ENCODE peak calls at places on chromosomes 5 and 9, in eight cellular contexts. L, N, B, D, E, W, M and K are unnamed samples.

GRCh38 chr9:71937070-71937625 is 25.7 kb downstream of the C9orf85 start:
- DNase-seq in L (peak; percentile 26), N (peak; percentile 47), B (no peak), D (no peak), E (no peak), W (no peak), M (no peak), K (no peak)

GRCh38 chr5:52985306-52985705 is 3.8 kb upstream of the ITGA2 start:
- DNase-seq in L (peak; percentile 30), N (peak; percentile 62), B (no peak), D (no peak), E (peak; percentile 56), W (no peak), M (no peak), K (no peak)

GRCh38 chr5:149323235-149324205 is 21.8 kb upstream of the GRPEL2 start:
- DNase-seq in L (no peak), N (no peak), B (no peak), D (no peak), E (peak; percentile 30), W (no peak), M (no peak), K (peak; percentile 54)

GRCh38 chr9:69093471-69094103 is 58.0 kb downstream of the FXN start:
- DNase-seq in L (no peak), N (no peak), B (no peak), D (no peak), E (no peak), W (no peak), M (no peak), K (no peak)

GRCh38 chr9:72442212-72442607 is 77.2 kb upstream of the ZFAND5 start:
- DNase-seq in L (peak; percentile 89), N (peak; percentile 75), B (no peak), D (no peak), E (peak; percentile 88), W (no peak), M (no peak), K (peak; percentile 90)

GRCh38 chr5:96381526-96381925 is 51.5 kb downstream of the PCSK1 start:
- DNase-seq in L (no peak), N (no peak), B (no peak), D (no peak), E (no peak), W (no peak), M (no peak), K (peak; percentile 18)

GRCh38 chr5:14665949-14666741 is 1.6 kb downstream of the OTULIN start:
- DNase-seq in L (peak; percentile 55), N (peak; percentile 63), B (no peak), D (no peak), E (peak; percentile 33), W (no peak), M (peak; percentile 31), K (peak; percentile 39)

GRCh38 chr5:118553662-118554061 is 434.7 kb downstream of the DTWD2 start:
- DNase-seq in L (no peak), N (peak; percentile 70), B (no peak), D (peak; percentile 88), E (peak; percentile 12), W (no peak), M (no peak), K (peak; percentile 4)

GRCh38 chr5:170390472-170390871 is 1.3 kb upstream of the KCNMB1 start:
- DNase-seq in L (no peak), N (no peak), B (no peak), D (no peak), E (no peak), W (no peak), M (no peak), K (no peak)

GRCh38 chr5:115549154-115549553 is 4.6 kb upstream of the FEM1C start:
- DNase-seq in L (no peak), N (no peak), B (no peak), D (no peak), E (peak; percentile 19), W (no peak), M (peak; percentile 34), K (peak; percentile 56)

GRCh38 chr5:84518370-84518769 is 133.7 kb upstream of the EDIL3 start:
- DNase-seq in L (no peak), N (no peak), B (no peak), D (no peak), E (no peak), W (no peak), M (no peak), K (no peak)

GRCh38 chr5:176400382-176401156 is 12.0 kb downstream of the HIGD2A start:
- DNase-seq in L (peak; percentile 86), N (no peak), B (no peak), D (no peak), E (no peak), W (no peak), M (no peak), K (no peak)

GRCh38 chr5:151151793-151152192 is 5.8 kb downstream of the ANXA6 start:
- DNase-seq in L (no peak), N (no peak), B (no peak), D (no peak), E (peak; percentile 47), W (no peak), M (no peak), K (peak; percentile 63)

GRCh38 chr5:72160959-72161358 is 53.7 kb downstream of the MAP1B start:
- DNase-seq in L (no peak), N (peak; percentile 42), B (no peak), D (no peak), E (peak; percentile 83), W (no peak), M (no peak), K (no peak)

GRCh38 chr5:152622628-152623027 is 217.5 kb upstream of the NMUR2 start:
- DNase-seq in L (no peak), N (no peak), B (no peak), D (no peak), E (no peak), W (no peak), M (no peak), K (no peak)

GRCh38 chr5:43036856-43037711 is 3.0 kb downstream of the ANXA2R start:
- DNase-seq in L (no peak), N (no peak), B (no peak), D (no peak), E (peak; percentile 59), W (no peak), M (peak; percentile 25), K (peak; percentile 52)

DNA sequence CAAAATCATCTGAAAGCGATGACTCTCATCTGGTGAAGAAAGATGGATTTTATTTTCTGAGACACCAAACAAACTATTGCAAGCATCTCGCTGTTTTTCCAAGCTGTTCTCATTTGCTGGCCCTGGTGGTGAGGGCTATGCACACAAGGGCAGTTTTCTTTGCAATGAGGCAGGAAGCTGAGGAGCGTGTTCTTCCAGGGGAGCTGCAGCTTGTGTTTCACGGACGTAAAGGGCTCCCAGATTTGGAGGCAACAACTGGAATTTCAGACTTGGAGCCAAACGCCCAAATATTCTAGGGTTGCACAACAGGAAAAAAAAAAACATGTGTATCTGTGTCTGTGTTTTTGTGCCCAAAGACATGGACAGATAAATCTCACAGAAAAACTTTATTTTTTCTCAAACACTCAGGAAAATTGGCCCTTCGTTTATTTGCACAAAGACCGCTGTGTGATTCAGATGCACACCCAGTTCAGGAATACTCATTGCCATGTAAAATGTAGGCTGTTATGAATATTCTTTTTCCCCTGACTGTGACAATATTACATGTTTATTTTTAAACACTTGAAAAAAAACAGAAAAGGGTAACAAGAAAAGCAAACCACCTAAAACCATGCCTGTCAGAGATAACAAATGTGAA is 151.3 kb downstream of the GAS1 start:
- DNase-seq in L (no peak), N (no peak), B (no peak), D (peak; percentile 79), E (peak; percentile 83), W (no peak), M (peak; percentile 20), K (peak; percentile 90)
- TF ChIP-seq CTCF in L (no peak), N (peak; percentile 13), B (no peak), D (peak; percentile 31), E (peak; percentile 24), W (no peak), M (no peak), K (peak; percentile 66)

DNA sequence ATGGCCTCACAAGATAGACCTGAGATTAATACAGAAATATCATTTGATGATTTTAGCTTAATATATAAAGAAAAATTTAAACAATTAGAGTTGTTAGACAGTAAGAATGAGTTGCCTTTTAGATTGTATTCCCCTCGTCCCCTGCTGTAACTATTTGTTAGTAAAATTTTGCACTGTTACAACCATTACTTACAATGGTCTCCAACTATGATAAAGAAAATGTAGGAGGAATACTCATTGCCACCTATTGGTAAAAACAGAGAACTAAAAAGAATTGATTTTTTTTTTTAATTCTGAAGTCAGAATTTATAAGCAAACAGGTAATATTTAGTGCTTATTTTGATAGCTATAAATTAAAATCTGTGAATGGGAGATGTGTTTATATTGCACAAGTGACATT is 937.6 kb downstream of the TLE4 start:
- DNase-seq in L (no peak), N (no peak), B (no peak), D (no peak), E (no peak), W (no peak), M (no peak), K (peak; percentile 14)
- TF ChIP-seq CTCF in L (peak; percentile 28), N (peak; percentile 31), B (peak; percentile 19), D (no peak), E (peak; percentile 14), W (no peak), M (no peak), K (peak; percentile 43)

GRCh38 chr9:90726215-90726614 is 75.4 kb upstream of the SYK start:
- DNase-seq in L (no peak), N (no peak), B (no peak), D (no peak), E (no peak), W (no peak), M (no peak), K (no peak)
- TF ChIP-seq CTCF in L (peak; percentile 20), N (peak; percentile 8), B (no peak), D (no peak), E (no peak), W (no peak), M (peak; percentile 61), K (no peak)

DNA sequence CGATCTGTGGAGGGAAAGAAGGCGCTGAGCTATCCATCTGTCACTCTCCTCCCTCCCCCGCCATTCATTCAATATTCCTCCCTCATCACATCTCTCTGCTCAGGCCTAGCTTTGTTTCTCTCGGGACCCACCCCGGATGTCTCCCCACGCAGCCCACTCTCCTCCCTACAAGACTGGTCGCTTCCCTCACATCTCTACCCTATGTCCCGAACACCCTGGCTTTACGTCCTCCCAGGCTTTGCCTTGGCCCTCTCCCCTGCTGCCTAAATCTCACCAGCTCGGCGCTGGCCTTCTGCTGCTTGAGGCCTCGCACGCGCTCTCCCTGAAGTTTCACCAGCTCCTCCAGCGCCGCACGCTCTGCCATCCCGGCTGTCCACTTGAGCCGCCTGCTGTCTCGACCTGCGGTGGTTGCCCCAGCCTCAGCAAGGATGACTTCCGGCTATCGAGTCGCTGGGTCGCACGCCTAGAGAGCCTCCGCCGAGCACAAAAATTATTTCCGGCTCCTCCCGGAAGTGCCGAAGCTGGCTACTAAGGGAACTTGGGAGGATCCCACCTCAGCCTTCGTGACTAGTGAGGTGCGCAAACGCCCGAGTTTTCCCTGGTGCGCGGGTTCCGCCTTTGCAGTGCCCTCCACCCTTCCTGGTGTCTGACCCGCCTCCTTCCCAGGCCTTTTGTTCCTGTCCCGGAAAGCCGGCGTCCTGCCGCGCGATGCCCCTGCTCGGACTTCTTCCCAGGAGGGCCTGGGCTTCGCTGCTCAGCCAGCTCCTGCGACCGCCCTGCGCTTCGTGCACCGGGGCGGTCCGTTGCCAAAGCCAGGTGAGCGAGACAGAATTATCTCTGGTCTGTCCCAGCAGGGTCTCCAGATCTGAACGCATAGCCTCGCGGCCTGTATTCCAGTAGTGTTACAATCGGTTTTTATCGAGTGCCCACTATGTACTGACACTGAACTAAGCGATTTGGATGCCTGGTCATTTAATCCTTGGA is at the start of the genes HARS1 and HARS2:
- DNase-seq in L (peak; percentile 98), N (peak; percentile 98), B (peak; percentile 94), D (peak; percentile 95), E (peak; percentile 95), W (peak; percentile 82), M (peak; percentile 85), K (peak; percentile 94)
- TF ChIP-seq CTCF in L (no peak), N (no peak), B (no peak), D (no peak), E (peak; percentile 5), W (no peak), M (no peak), K (no peak)